ENCODE peak calls at places on chromosomes 16 and 17, in ten cellular contexts. One of them, this sample, is unnamed.

GRCh38 chr16:89426736-89427525 is 63.4 kb downstream of the ANKRD11 start:
- DNase-seq in Right ventricle myocardium superior: no peak
- DNase-seq in mesendoderm: no peak
- DNase-seq in C1 segment of cervical spinal cord: no peak
- DNase-seq in activated naive CD8-positive, alpha-beta T cell treated with anti-CD3 and anti-CD28 coated beads, Interleukin-2, amount 50 U/mL, for 24 hours: no peak
- DNase-seq in mesothelial cell of epicardium: no peak
- DNase-seq in central memory CD4-positive, alpha-beta T cell: no peak
- DNase-seq in activated CD4-positive, alpha-beta T cell treated with anti-CD3 and anti-CD28 coated beads for 48 hours: no peak
- DNase-seq in COR-L47: no peak
- DNase-seq in dorsolateral prefrontal cortex: no peak
- DNase-seq in this sample: no peak

GRCh38 chr17:39123627-39124026 is 27.8 kb downstream of the PLXDC1 start:
- DNase-seq in Right ventricle myocardium superior: peak
- DNase-seq in mesendoderm: no peak
- DNase-seq in C1 segment of cervical spinal cord: no peak
- DNase-seq in activated naive CD8-positive, alpha-beta T cell treated with anti-CD3 and anti-CD28 coated beads, Interleukin-2, amount 50 U/mL, for 24 hours: no peak
- DNase-seq in mesothelial cell of epicardium: no peak
- DNase-seq in central memory CD4-positive, alpha-beta T cell: no peak
- DNase-seq in activated CD4-positive, alpha-beta T cell treated with anti-CD3 and anti-CD28 coated beads for 48 hours: no peak
- DNase-seq in COR-L47: no peak
- DNase-seq in dorsolateral prefrontal cortex: no peak
- DNase-seq in this sample: no peak

GRCh38 chr16:24022797-24023196 is 187.0 kb downstream of the PRKCB start:
- DNase-seq in Right ventricle myocardium superior: no peak
- DNase-seq in mesendoderm: no peak
- DNase-seq in C1 segment of cervical spinal cord: no peak
- DNase-seq in activated naive CD8-positive, alpha-beta T cell treated with anti-CD3 and anti-CD28 coated beads, Interleukin-2, amount 50 U/mL, for 24 hours: no peak
- DNase-seq in mesothelial cell of epicardium: no peak
- DNase-seq in central memory CD4-positive, alpha-beta T cell: no peak
- DNase-seq in activated CD4-positive, alpha-beta T cell treated with anti-CD3 and anti-CD28 coated beads for 48 hours: no peak
- DNase-seq in COR-L47: no peak
- DNase-seq in dorsolateral prefrontal cortex: no peak
- DNase-seq in this sample: no peak

GRCh38 chr16:67661101-67661661 is 421 bp downstream of the PARD6A start:
- DNase-seq in Right ventricle myocardium superior: no peak
- DNase-seq in mesendoderm: peak
- DNase-seq in C1 segment of cervical spinal cord: no peak
- DNase-seq in activated naive CD8-positive, alpha-beta T cell treated with anti-CD3 and anti-CD28 coated beads, Interleukin-2, amount 50 U/mL, for 24 hours: no peak
- DNase-seq in mesothelial cell of epicardium: no peak
- DNase-seq in central memory CD4-positive, alpha-beta T cell: no peak
- DNase-seq in activated CD4-positive, alpha-beta T cell treated with anti-CD3 and anti-CD28 coated beads for 48 hours: peak
- DNase-seq in COR-L47: no peak
- DNase-seq in dorsolateral prefrontal cortex: no peak
- DNase-seq in this sample: no peak

GRCh38 chr16:12406840-12407690 is 396.6 kb downstream of the CPPED1 start:
- DNase-seq in Right ventricle myocardium superior: no peak
- DNase-seq in mesendoderm: no peak
- DNase-seq in C1 segment of cervical spinal cord: no peak
- DNase-seq in activated naive CD8-positive, alpha-beta T cell treated with anti-CD3 and anti-CD28 coated beads, Interleukin-2, amount 50 U/mL, for 24 hours: no peak
- DNase-seq in mesothelial cell of epicardium: no peak
- DNase-seq in central memory CD4-positive, alpha-beta T cell: no peak
- DNase-seq in activated CD4-positive, alpha-beta T cell treated with anti-CD3 and anti-CD28 coated beads for 48 hours: no peak
- DNase-seq in COR-L47: no peak
- DNase-seq in dorsolateral prefrontal cortex: peak
- DNase-seq in this sample: no peak

GRCh38 chr16:85903576-85903975 is 4.6 kb downstream of the IRF8 start:
- DNase-seq in Right ventricle myocardium superior: no peak
- DNase-seq in mesendoderm: no peak
- DNase-seq in C1 segment of cervical spinal cord: no peak
- DNase-seq in activated naive CD8-positive, alpha-beta T cell treated with anti-CD3 and anti-CD28 coated beads, Interleukin-2, amount 50 U/mL, for 24 hours: no peak
- DNase-seq in mesothelial cell of epicardium: no peak
- DNase-seq in central memory CD4-positive, alpha-beta T cell: no peak
- DNase-seq in activated CD4-positive, alpha-beta T cell treated with anti-CD3 and anti-CD28 coated beads for 48 hours: no peak
- DNase-seq in COR-L47: no peak
- DNase-seq in dorsolateral prefrontal cortex: no peak
- DNase-seq in this sample: no peak

GRCh38 chr16:81778861-81779539 is at the start of gene PLCG2:
- DNase-seq in Right ventricle myocardium superior: peak
- DNase-seq in mesendoderm: peak
- DNase-seq in C1 segment of cervical spinal cord: no peak
- DNase-seq in activated naive CD8-positive, alpha-beta T cell treated with anti-CD3 and anti-CD28 coated beads, Interleukin-2, amount 50 U/mL, for 24 hours: peak
- DNase-seq in mesothelial cell of epicardium: peak
- DNase-seq in central memory CD4-positive, alpha-beta T cell: peak
- DNase-seq in activated CD4-positive, alpha-beta T cell treated with anti-CD3 and anti-CD28 coated beads for 48 hours: peak
- DNase-seq in COR-L47: no peak
- DNase-seq in dorsolateral prefrontal cortex: no peak
- DNase-seq in this sample: no peak

GRCh38 chr17:49890077-49890821 is 42.4 kb upstream of the TAC4 start:
- DNase-seq in Right ventricle myocardium superior: peak
- DNase-seq in mesendoderm: peak
- DNase-seq in C1 segment of cervical spinal cord: no peak
- DNase-seq in activated naive CD8-positive, alpha-beta T cell treated with anti-CD3 and anti-CD28 coated beads, Interleukin-2, amount 50 U/mL, for 24 hours: no peak
- DNase-seq in mesothelial cell of epicardium: no peak
- DNase-seq in central memory CD4-positive, alpha-beta T cell: no peak
- DNase-seq in activated CD4-positive, alpha-beta T cell treated with anti-CD3 and anti-CD28 coated beads for 48 hours: no peak
- DNase-seq in COR-L47: no peak
- DNase-seq in dorsolateral prefrontal cortex: no peak
- DNase-seq in this sample: no peak

GRCh38 chr16:81595676-81596292 is 151.2 kb downstream of the CMIP start:
- DNase-seq in Right ventricle myocardium superior: no peak
- DNase-seq in mesendoderm: no peak
- DNase-seq in C1 segment of cervical spinal cord: no peak
- DNase-seq in activated naive CD8-positive, alpha-beta T cell treated with anti-CD3 and anti-CD28 coated beads, Interleukin-2, amount 50 U/mL, for 24 hours: no peak
- DNase-seq in mesothelial cell of epicardium: no peak
- DNase-seq in central memory CD4-positive, alpha-beta T cell: no peak
- DNase-seq in activated CD4-positive, alpha-beta T cell treated with anti-CD3 and anti-CD28 coated beads for 48 hours: no peak
- DNase-seq in COR-L47: no peak
- DNase-seq in dorsolateral prefrontal cortex: no peak
- DNase-seq in this sample: no peak

GRCh38 chr17:3667366-3668278 is 756 bp downstream of the TAX1BP3 start:
- DNase-seq in Right ventricle myocardium superior: peak
- DNase-seq in mesendoderm: peak
- DNase-seq in C1 segment of cervical spinal cord: no peak
- DNase-seq in activated naive CD8-positive, alpha-beta T cell treated with anti-CD3 and anti-CD28 coated beads, Interleukin-2, amount 50 U/mL, for 24 hours: peak
- DNase-seq in mesothelial cell of epicardium: peak
- DNase-seq in central memory CD4-positive, alpha-beta T cell: peak
- DNase-seq in activated CD4-positive, alpha-beta T cell treated with anti-CD3 and anti-CD28 coated beads for 48 hours: peak
- DNase-seq in COR-L47: peak
- DNase-seq in dorsolateral prefrontal cortex: peak
- DNase-seq in this sample: peak

GRCh38 chr17:80192268-80192667 is 22.4 kb downstream of the CARD14 start:
- DNase-seq in Right ventricle myocardium superior: no peak
- DNase-seq in mesendoderm: no peak
- DNase-seq in C1 segment of cervical spinal cord: peak
- DNase-seq in activated naive CD8-positive, alpha-beta T cell treated with anti-CD3 and anti-CD28 coated beads, Interleukin-2, amount 50 U/mL, for 24 hours: no peak
- DNase-seq in mesothelial cell of epicardium: no peak
- DNase-seq in central memory CD4-positive, alpha-beta T cell: no peak
- DNase-seq in activated CD4-positive, alpha-beta T cell treated with anti-CD3 and anti-CD28 coated beads for 48 hours: no peak
- DNase-seq in COR-L47: no peak
- DNase-seq in dorsolateral prefrontal cortex: peak
- DNase-seq in this sample: peak